ENCODE peak calls at places on chromosomes 13 and 19, in six cellular contexts. T, R, X, Y, E and F are unnamed samples.

GRCh38 chr13:26486550-26486949 is 70.9 kb upstream of the WASF3 start:
- DNase-seq in T (no peak), R (no peak), X (no peak), Y (no peak), E (no peak), F (no peak)

GRCh38 chr13:113291997-113292862 is 4.8 kb upstream of the LAMP1 start:
- DNase-seq in T (no peak), R (peak), X (no peak), Y (peak), E (no peak), F (no peak)

GRCh38 chr13:30791354-30791921 is 56.1 kb downstream of the ALOX5AP start:
- DNase-seq in T (no peak), R (no peak), X (peak), Y (peak), E (no peak), F (no peak)

GRCh38 chr19:4051175-4052101 is 15.3 kb downstream of the ZBTB7A start:
- DNase-seq in T (no peak), R (no peak), X (no peak), Y (peak), E (peak), F (no peak)

GRCh38 chr13:23579886-23580706 is 9.9 kb downstream of the TNFRSF19 start:
- DNase-seq in T (no peak), R (no peak), X (no peak), Y (peak), E (no peak), F (no peak)

GRCh38 chr13:26785845-26786630 is 25.5 kb upstream of the GPR12 start:
- DNase-seq in T (peak), R (peak), X (no peak), Y (no peak), E (no peak), F (no peak)

GRCh38 chr13:114047358-114047881 is 73.5 kb upstream of the C13orf46 start:
- DNase-seq in T (no peak), R (no peak), X (no peak), Y (no peak), E (no peak), F (no peak)

GRCh38 chr13:51867062-51867461 is 5.3 kb downstream of the CCDC70 start:
- DNase-seq in T (no peak), R (no peak), X (no peak), Y (no peak), E (no peak), F (no peak)

GRCh38 chr13:26949701-26950345 is 189.2 kb upstream of the GPR12 start:
- DNase-seq in T (no peak), R (no peak), X (no peak), Y (no peak), E (no peak), F (no peak)

GRCh38 chr13:110663044-110663443 is 42.9 kb downstream of the CARS2 start:
- DNase-seq in T (no peak), R (no peak), X (no peak), Y (no peak), E (no peak), F (no peak)

GRCh38 chr19:47778089-47778953 is at the start of gene SELENOW:
- DNase-seq in T (peak), R (peak), X (no peak), Y (peak), E (peak), F (peak)